ENCODE peak calls at places on chromosomes 12 and 14, in seven cellular contexts. B, J, A, V, R, D and H are unnamed samples.

GRCh38 chr14:58131386-58131785 is 20.6 kb downstream of the ARMH4 start:
- DNase-seq in R (no peak), D (no peak), A (peak), V (no peak), B (no peak), J (no peak), H (no peak)

GRCh38 chr14:36052681-36053080 is 123.8 kb downstream of the PTCSC3 start:
- DNase-seq in V (no peak), J (no peak), A (no peak), R (peak), B (no peak), D (no peak), H (no peak)

GRCh38 chr12:132151145-132151765 is 7.0 kb downstream of the NOC4L start:
- DNase-seq in V (no peak), J (peak), B (peak), R (no peak), D (no peak), A (no peak), H (no peak)

GRCh38 chr14:57725399-57726077 is 140.4 kb downstream of the SLC35F4 start:
- DNase-seq in V (no peak), B (no peak), J (no peak), A (peak), D (no peak), R (no peak), H (no peak)

GRCh38 chr12:16324772-16325171 is 22.7 kb upstream of the MGST1 start:
- DNase-seq in B (no peak), D (no peak), A (no peak), V (no peak), J (no peak), R (no peak), H (no peak)

GRCh38 chr12:55718650-55719275 is 1.4 kb upstream of the RDH5 start:
- DNase-seq in R (no peak), V (no peak), A (no peak), J (no peak), B (no peak), D (no peak), H (no peak)

GRCh38 chr14:39469094-39469710 is 37.0 kb upstream of the FBXO33 start:
- DNase-seq in J (peak), A (peak), B (no peak), V (no peak), R (no peak), D (no peak), H (no peak)

GRCh38 chr12:44076892-44077291 is 241.0 kb downstream of the TMEM117 start:
- DNase-seq in V (no peak), J (no peak), B (no peak), A (no peak), D (no peak), R (no peak), H (no peak)

GRCh38 chr12:49548822-49549648 is 10.2 kb downstream of the KCNH3 start:
- DNase-seq in A (no peak), D (peak), R (no peak), B (no peak), V (peak), J (peak), H (no peak)

GRCh38 chr14:24197066-24197465 is 1.8 kb upstream of the TM9SF1 start:
- DNase-seq in R (no peak), B (no peak), A (no peak), V (no peak), J (no peak), D (no peak), H (no peak)

GRCh38 chr14:103974575-103974974 is 32.2 kb upstream of the RD3L start:
- DNase-seq in J (no peak), V (no peak), D (no peak), B (no peak), A (no peak), R (no peak), H (no peak)

GRCh38 chr12:74890237-74890599 is 319.4 kb downstream of the KCNC2 start:
- DNase-seq in B (no peak), R (no peak), D (no peak), A (peak), J (no peak), V (peak), H (no peak)

GRCh38 chr12:65615091-65615490 is 209.2 kb upstream of the HMGA2 start:
- DNase-seq in J (no peak), D (no peak), A (no peak), B (no peak), V (no peak), R (no peak), H (no peak)

GRCh38 chr14:80872645-80873044 is 68.9 kb downstream of the CEP128 start:
- DNase-seq in J (no peak), V (no peak), A (no peak), D (no peak), R (no peak), B (no peak), H (no peak)

GRCh38 chr12:113098428-113099028 is 37.0 kb downstream of the RASAL1 start:
- DNase-seq in J (peak), V (peak), R (peak), A (peak), D (peak), B (peak), H (peak)

GRCh38 chr12:3641428-3641883 is 111.5 kb downstream of the CRACR2A start:
- DNase-seq in A (peak), B (no peak), J (no peak), R (no peak), D (no peak), V (no peak), H (no peak)

GRCh38 chr12:112131686-112132085 is 6.3 kb downstream of the TRAFD1 start:
- DNase-seq in J (no peak), V (no peak), R (no peak), A (no peak), B (no peak), D (no peak), H (no peak)

GRCh38 chr12:118591-118990 is 52.0 kb downstream of the IQSEC3 start:
- DNase-seq in V (no peak), R (no peak), J (no peak), A (no peak), D (no peak), B (no peak), H (no peak)

GRCh38 chr12:92561543-92561899 is 141.3 kb upstream of the PLEKHG7 start:
- DNase-seq in A (no peak), V (no peak), D (peak), J (peak), R (no peak), B (no peak), H (peak)

GRCh38 chr14:68711551-68712437 is 81.1 kb downstream of the ZFP36L1 start:
- DNase-seq in B (no peak), J (no peak), R (no peak), D (no peak), A (no peak), V (no peak), H (no peak)
- H3K27ac ChIP-seq in B (no peak), J (no peak), R (no peak), D (no peak), A (peak), V (no peak), H (no peak)

DNA sequence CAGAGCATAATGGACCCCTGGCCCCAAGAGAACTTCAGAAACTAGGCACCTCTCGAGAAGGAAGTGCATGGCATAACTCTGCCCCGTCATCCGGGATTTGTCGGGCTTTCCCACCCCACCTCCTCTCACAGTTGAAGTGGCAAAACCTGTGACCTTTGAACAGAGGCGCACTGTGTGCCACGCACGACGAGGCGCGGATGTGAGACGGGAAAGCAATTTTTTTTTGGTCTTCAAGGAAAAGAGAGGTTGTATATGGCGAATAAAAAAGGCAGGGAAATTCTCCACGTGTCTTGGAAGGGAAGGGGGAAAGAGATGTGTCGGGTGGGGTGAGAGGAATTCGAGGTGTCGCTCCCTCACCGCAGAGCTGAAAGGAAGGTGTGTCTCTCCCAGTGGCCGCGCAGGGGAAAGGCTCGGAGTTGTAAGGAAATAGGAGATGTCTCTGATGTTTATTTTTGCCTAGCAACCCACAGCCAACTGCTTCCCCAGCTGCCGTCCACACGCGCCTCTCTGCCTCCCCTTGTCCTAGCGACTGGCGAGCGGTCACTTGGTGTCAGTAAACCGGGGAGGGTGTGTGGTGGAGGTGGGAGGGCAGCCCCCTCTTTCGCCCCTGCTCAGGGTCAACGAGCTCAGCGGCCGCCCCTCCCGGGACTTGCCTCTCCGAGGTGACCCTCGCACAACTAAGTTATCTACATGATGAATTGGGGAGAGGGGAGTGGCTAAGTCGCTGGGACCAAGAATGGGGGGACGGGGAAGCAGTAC is 819 bp upstream of the DYRK2 start:
- DNase-seq in R (no peak), J (peak), B (peak), A (peak), D (peak), V (peak), H (peak)
- TF ChIP-seq CTCF in R (peak), J (peak), B (no peak), A (no peak), D (peak), V (no peak), H (peak)

DNA sequence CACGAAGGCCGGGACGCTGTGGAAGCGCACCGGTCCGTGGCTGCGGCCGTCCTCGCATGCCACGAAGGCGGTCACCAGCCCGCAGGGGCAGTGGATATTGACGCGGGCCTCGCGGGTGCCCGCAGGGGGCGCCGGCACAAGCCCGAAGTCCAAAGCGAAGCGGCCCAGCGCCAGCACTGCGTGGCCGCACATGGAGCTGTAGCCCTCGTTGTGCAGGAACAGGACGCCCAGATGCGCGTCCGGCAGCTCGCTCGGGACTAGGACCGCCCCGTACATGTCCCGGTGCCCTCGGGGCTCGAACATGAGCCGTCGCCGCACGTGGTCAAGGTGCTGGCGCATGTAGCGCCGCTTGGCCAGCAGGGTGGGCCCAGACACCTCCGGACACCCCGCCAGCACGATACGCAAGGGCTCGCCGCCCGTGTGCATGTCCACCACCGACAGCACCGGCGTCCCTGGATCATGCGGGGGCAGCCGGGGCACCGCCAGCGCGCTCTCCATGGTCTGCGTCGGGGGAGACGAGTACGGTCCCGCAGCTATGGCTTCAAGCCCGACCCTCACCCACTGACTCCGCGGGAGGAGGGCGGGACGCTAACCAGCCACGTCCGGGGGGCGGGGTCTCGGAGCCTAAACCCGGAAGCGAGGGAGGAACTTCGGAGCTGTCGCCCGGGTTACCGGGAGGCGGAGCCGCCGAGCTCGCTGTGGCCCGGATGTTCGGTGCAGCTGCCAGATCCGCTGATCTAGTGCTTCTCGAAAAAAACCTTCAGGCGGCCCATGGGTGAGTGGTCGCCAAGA is at the start of the genes JKAMP and L3HYPDH:
- DNase-seq in B (peak), J (peak), A (peak), R (peak), D (peak), V (peak), H (peak)
- TF ChIP-seq POLR2A in B (peak), J (peak), A (peak), R (peak), D (peak), V (peak), H (peak)

DNA sequence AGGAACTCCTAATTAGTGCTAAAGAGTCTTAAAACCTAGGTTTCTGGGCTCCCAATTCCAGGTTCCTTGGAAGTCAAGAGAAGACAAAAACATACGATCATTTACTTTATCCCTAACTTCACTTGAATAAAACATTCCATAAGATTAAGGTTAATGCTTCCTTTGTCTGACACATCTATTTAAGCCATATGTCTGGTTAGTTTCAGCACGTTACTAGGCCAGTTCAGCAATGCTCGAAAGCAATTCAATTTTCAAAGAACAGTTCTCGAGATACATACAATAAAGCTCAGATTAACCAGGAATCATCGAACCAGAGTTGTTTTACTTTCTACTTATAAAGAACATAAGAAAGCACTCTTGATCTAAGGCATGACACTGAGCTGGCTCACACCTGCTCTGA is 68.0 kb upstream of the POC1B start:
- DNase-seq in B (no peak), R (no peak), V (no peak), J (no peak), A (no peak), D (no peak), H (no peak)
- H3K27ac ChIP-seq in B (no peak), R (no peak), V (no peak), J (no peak), A (no peak), D (no peak), H (no peak)